ENCODE peak calls at places on chromosomes 3 and 15, in five cellular contexts. Y is uterus, S is neural progenitor cell, N is PC-3, O is GM12878. G is an unnamed sample. For H3K4me1, the result is how much of the 10 kb centered on the place peaks cover.

GRCh38 chr15:63054985-63055384 is 12.4 kb downstream of the TPM1 start:
- DNase-seq in Y (no peak), S (no peak), N (no peak), O (no peak), G (no peak)

GRCh38 chr15:63826513-63826912 is 7.2 kb downstream of the HERC1 start:
- DNase-seq in Y (no peak), S (no peak), N (peak), O (no peak), G (peak)

GRCh38 chr3:151330374-151330773 is 1.0 kb upstream of the P2RY13 start:
- DNase-seq in Y (no peak), S (no peak), N (no peak), O (no peak), G (no peak)

GRCh38 chr3:78086150-78086549 is 1046.3 kb downstream of the ROBO2 start:
- DNase-seq in Y (no peak), S (no peak), N (peak), O (no peak), G (no peak)

GRCh38 chr15:68618339-68619302 is 39.8 kb downstream of the CORO2B start:
- DNase-seq in Y (no peak), S (no peak), N (peak), O (no peak), G (no peak)

GRCh38 chr3:71001303-71001702 is 582.2 kb downstream of the FOXP1 start:
- DNase-seq in Y (no peak), S (no peak), N (no peak), O (no peak), G (no peak)

GRCh38 chr15:65783872-65784271 is 8.2 kb downstream of the DENND4A start:
- DNase-seq in Y (no peak), S (no peak), N (no peak), O (no peak), G (no peak)

GRCh38 chr3:64693031-64693430 is 5.2 kb upstream of the ADAMTS9 start:
- DNase-seq in Y (no peak), S (no peak), N (no peak), O (no peak), G (no peak)

GRCh38 chr15:68408971-68409370 is 23.0 kb downstream of the ITGA11 start:
- DNase-seq in Y (peak), S (no peak), N (no peak), O (no peak), G (no peak)

GRCh38 chr3:27279153-27279552 is 90.0 kb downstream of the NEK10 start:
- DNase-seq in Y (no peak), S (peak), N (peak), O (no peak), G (no peak)

GRCh38 chr3:195908439-195909293 is at the start of gene TNK2:
- DNase-seq in Y (no peak), S (peak), N (peak), O (no peak), G (peak)

GRCh38 chr3:30606301-30607031 is at the start of gene TGFBR2:
- DNase-seq in Y (peak), S (peak), N (peak), O (peak), G (peak)

GRCh38 chr3:30605706-30606300 is 598 bp upstream of the TGFBR2 start:
- DNase-seq in Y (no peak), S (no peak), N (peak), O (no peak), G (no peak)

GRCh38 chr3:30605005-30605404 is 1.4 kb upstream of the TGFBR2 start:
- DNase-seq in Y (no peak), S (no peak), N (no peak), O (no peak), G (no peak)

GRCh38 chr3:30604566-30604965 is 1.8 kb upstream of the TGFBR2 start:
- DNase-seq in Y (no peak), S (no peak), N (no peak), O (no peak), G (no peak)

GRCh38 chr3:30607032-30607833 is 832 bp downstream of the TGFBR2 start:
- DNase-seq in Y (peak), S (peak), N (peak), O (no peak), G (peak)
- H3K4me1 ChIP-seq in Y (under half), S (under half), N (half or more), O (under half), G (half or more)

DNA sequence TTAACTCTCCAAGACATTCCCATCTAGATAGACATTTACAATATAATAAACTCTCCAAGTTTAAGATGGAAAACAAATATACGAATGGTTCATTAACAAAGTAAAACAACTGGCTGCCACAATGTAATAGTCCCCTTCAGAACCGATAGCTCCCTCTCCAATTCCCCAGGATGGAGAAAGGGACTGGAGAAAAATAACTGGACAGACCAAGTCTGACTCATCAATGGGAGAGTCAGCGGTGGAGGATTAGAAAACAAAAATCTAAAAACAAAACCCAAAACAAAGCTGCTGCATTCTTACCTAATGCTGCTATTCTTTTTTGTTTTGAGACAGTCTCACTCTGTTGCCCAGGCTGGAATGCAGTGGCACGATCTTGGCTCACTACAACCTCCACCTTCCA is 468.1 kb downstream of the SHQ1 start:
- DNase-seq in Y (no peak), S (peak), N (peak), O (no peak), G (no peak)
- H3K4me1 ChIP-seq in Y (under half), S (under half), N (under half), O (under half), G (under half)

DNA sequence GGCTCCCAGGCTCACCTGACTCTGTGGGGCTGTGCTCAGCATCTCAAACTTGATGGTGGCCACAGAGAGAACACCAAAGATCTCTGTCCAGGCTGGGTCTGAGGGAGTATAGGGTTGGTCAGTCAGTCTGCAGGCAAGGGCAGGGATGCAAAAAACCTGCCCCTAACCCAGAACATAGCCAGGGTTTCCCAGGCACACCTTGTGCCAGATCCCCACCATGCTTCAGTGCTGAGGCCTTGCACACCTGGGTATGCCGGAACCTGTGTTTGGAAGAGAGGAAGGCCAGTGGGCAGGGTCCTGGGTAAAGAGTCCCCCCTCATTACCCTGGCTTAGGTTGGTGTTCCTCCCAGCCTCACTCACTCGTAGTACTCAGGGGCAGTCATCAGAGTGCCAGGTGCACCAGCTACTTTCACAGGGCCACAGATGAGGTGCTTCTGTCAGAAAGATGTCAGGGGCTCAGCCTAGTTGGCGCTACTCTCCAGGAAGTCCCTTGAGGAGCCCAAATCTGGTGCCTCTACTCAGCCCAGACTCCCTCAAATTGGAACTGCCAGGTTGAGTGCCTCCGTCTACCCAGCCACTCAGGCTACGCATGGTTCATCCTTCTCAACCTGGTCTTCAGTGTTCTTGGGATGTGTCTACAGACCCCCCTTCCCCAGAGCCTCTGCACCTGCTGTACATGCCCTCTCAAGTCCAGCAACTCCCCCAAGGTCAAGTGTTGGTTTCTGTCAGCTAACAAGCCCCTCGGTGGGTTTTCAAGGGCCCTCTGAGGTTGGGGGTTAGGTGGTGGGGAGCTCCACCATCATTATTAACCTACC is 1.8 kb downstream of the DALRD3 start:
- DNase-seq in Y (no peak), S (no peak), N (no peak), O (no peak), G (no peak)
- H3K4me1 ChIP-seq in Y (under half), S (under half), N (under half), O (under half), G (under half)

GRCh38 chr15:42387603-42388002 is 28.3 kb downstream of the CAPN3 start:
- DNase-seq in Y (no peak), S (no peak), N (no peak), O (no peak), G (no peak)
- H3K4me1 ChIP-seq in Y (under half), S (under half), N (under half), O (under half), G (under half)

DNA sequence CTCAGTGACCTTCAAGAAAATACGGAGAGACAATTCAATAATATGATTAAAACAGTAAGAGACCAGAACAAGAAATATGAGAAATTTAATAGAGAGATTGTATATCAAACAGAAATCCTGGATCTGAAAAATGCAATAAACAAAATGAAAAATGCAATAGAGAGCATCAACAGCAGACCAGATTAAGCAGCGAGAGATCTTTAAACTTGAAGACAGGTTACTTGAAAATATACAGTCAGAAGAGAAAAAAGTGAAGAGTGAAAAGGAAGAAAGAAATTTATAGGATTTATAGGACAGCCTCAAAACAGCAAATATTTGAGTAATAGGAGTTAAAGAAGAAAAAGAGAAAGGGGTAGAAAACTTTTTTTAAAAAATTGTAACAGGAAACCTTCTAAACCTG is 813.9 kb upstream of the GRM7 start:
- DNase-seq in Y (no peak), S (no peak), N (no peak), O (no peak), G (no peak)
- H3K4me1 ChIP-seq in Y (under half), S (under half), N (under half), O (under half), G (under half)

GRCh38 chr3:123783811-123784210 is 100.3 kb downstream of the MYLK start:
- DNase-seq in Y (no peak), S (no peak), N (no peak), O (no peak), G (no peak)
- H3K4me1 ChIP-seq in Y (under half), S (under half), N (under half), O (under half), G (under half)

DNA sequence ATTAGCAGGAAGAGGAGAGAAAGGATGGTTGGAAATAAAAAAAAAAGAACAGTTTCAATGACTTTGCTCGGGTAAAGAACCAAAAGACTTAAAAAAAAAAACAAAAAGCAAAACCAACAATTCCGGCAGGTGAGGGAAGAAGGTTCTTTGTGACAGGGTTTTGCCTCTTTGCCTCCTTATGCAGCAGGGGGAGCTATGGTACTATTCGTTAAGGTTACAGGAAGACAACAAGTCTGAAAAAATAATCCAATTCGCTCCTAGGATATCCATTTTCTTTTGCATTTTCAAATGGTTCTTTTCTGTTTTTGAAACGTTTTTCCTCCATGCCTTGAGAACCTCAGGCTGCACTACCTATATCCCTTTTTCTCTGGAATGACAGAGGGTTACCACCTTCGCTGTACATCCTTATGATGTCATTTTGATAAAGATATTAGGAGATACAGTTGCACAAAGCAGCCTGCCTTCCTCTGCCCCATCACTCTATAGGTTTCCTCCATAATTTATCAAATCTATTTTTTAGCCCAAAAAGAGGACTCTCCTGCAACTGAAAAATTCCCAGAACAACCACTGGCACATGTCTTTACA is 55.0 kb downstream of the CFAP20DC start:
- DNase-seq in Y (no peak), S (peak), N (peak), O (peak), G (peak)
- H3K4me1 ChIP-seq in Y (under half), S (under half), N (under half), O (under half), G (under half)

G was measured in OCI-LY7.